ENCODE peak calls at places on chromosome 12, in eight cellular contexts. One of them, this sample, is unnamed.
A peak's percentile ranks its signal among the peaks of the same experiment; 100 is the strongest.

GRCh38 chr12:82800185-82800584 is 113.5 kb downstream of the TMTC2 start:
- DNase-seq in neural progenitor cell: no peak
- DNase-seq in endothelial cell of umbilical vein: no peak
- DNase-seq in K562: no peak
- DNase-seq in PC-3: no peak
- DNase-seq in H1: no peak
- DNase-seq in mammary epithelial cell: peak; percentile 9
- DNase-seq in MM.1S: no peak
- DNase-seq in this sample: no peak

GRCh38 chr12:6332459-6332858 is 9.4 kb downstream of the TNFRSF1A start:
- DNase-seq in neural progenitor cell: no peak
- DNase-seq in endothelial cell of umbilical vein: peak; percentile 50
- DNase-seq in K562: no peak
- DNase-seq in PC-3: peak; percentile 92
- DNase-seq in H1: no peak
- DNase-seq in mammary epithelial cell: peak; percentile 90
- DNase-seq in MM.1S: no peak
- DNase-seq in this sample: peak; percentile 68

GRCh38 chr12:1529862-1530591 is 64.4 kb downstream of the FBXL14 start:
- DNase-seq in neural progenitor cell: peak; percentile 67
- DNase-seq in endothelial cell of umbilical vein: no peak
- DNase-seq in K562: peak; percentile 71
- DNase-seq in PC-3: no peak
- DNase-seq in H1: no peak
- DNase-seq in mammary epithelial cell: no peak
- DNase-seq in MM.1S: peak; percentile 67
- DNase-seq in this sample: no peak

GRCh38 chr12:89856431-89856830 is 147.8 kb upstream of the ATP2B1 start:
- DNase-seq in neural progenitor cell: no peak
- DNase-seq in endothelial cell of umbilical vein: peak; percentile 87
- DNase-seq in K562: no peak
- DNase-seq in PC-3: peak; percentile 78
- DNase-seq in H1: no peak
- DNase-seq in mammary epithelial cell: peak; percentile 16
- DNase-seq in MM.1S: peak; percentile 59
- DNase-seq in this sample: peak; percentile 88

GRCh38 chr12:124636138-124636968 is 68.9 kb upstream of the NCOR2 start:
- DNase-seq in neural progenitor cell: no peak
- DNase-seq in endothelial cell of umbilical vein: no peak
- DNase-seq in K562: peak; percentile 47
- DNase-seq in PC-3: peak; percentile 89
- DNase-seq in H1: no peak
- DNase-seq in mammary epithelial cell: peak; percentile 96
- DNase-seq in MM.1S: no peak
- DNase-seq in this sample: peak; percentile 64

GRCh38 chr12:92505373-92506340 is 197.1 kb upstream of the PLEKHG7 start:
- DNase-seq in neural progenitor cell: peak; percentile 51
- DNase-seq in endothelial cell of umbilical vein: peak; percentile 70
- DNase-seq in K562: no peak
- DNase-seq in PC-3: no peak
- DNase-seq in H1: no peak
- DNase-seq in mammary epithelial cell: no peak
- DNase-seq in MM.1S: no peak
- DNase-seq in this sample: peak; percentile 3

GRCh38 chr12:76020731-76021672 is 10.6 kb downstream of the PHLDA1 start:
- DNase-seq in neural progenitor cell: no peak
- DNase-seq in endothelial cell of umbilical vein: peak; percentile 94
- DNase-seq in K562: no peak
- DNase-seq in PC-3: peak; percentile 97
- DNase-seq in H1: no peak
- DNase-seq in mammary epithelial cell: peak; percentile 97
- DNase-seq in MM.1S: no peak
- DNase-seq in this sample: peak; percentile 100

GRCh38 chr12:78674311-78675085 is 190.1 kb upstream of the SYT1 start:
- DNase-seq in neural progenitor cell: no peak
- DNase-seq in endothelial cell of umbilical vein: no peak
- DNase-seq in K562: no peak
- DNase-seq in PC-3: no peak
- DNase-seq in H1: no peak
- DNase-seq in mammary epithelial cell: no peak
- DNase-seq in MM.1S: no peak
- DNase-seq in this sample: peak; percentile 25

GRCh38 chr12:120361506-120362208 is 7.3 kb downstream of the MSI1 start:
- DNase-seq in neural progenitor cell: peak; percentile 100
- DNase-seq in endothelial cell of umbilical vein: peak; percentile 70
- DNase-seq in K562: peak; percentile 92
- DNase-seq in PC-3: no peak
- DNase-seq in H1: peak; percentile 93
- DNase-seq in mammary epithelial cell: no peak
- DNase-seq in MM.1S: no peak
- DNase-seq in this sample: peak; percentile 71

GRCh38 chr12:27504506-27504905 is 19.5 kb upstream of the PPFIBP1 start:
- DNase-seq in neural progenitor cell: no peak
- DNase-seq in endothelial cell of umbilical vein: no peak
- DNase-seq in K562: no peak
- DNase-seq in PC-3: no peak
- DNase-seq in H1: no peak
- DNase-seq in mammary epithelial cell: no peak
- DNase-seq in MM.1S: no peak
- DNase-seq in this sample: no peak

GRCh38 chr12:120652671-120653435 is 12.4 kb downstream of the CABP1 start:
- DNase-seq in neural progenitor cell: no peak
- DNase-seq in endothelial cell of umbilical vein: no peak
- DNase-seq in K562: no peak
- DNase-seq in PC-3: no peak
- DNase-seq in H1: no peak
- DNase-seq in mammary epithelial cell: no peak
- DNase-seq in MM.1S: no peak
- DNase-seq in this sample: no peak

GRCh38 chr12:69466867-69467266 is 3.3 kb upstream of the FRS2 start:
- DNase-seq in neural progenitor cell: peak; percentile 59
- DNase-seq in endothelial cell of umbilical vein: no peak
- DNase-seq in K562: no peak
- DNase-seq in PC-3: no peak
- DNase-seq in H1: no peak
- DNase-seq in mammary epithelial cell: no peak
- DNase-seq in MM.1S: no peak
- DNase-seq in this sample: no peak

GRCh38 chr12:92363295-92364146 is 217.9 kb upstream of the BTG1 start:
- DNase-seq in neural progenitor cell: no peak
- DNase-seq in endothelial cell of umbilical vein: peak; percentile 31
- DNase-seq in K562: no peak
- DNase-seq in PC-3: no peak
- DNase-seq in H1: no peak
- DNase-seq in mammary epithelial cell: no peak
- DNase-seq in MM.1S: peak; percentile 94
- DNase-seq in this sample: peak; percentile 32

GRCh38 chr12:59084758-59085383 is 164.6 kb upstream of the LRIG3 start:
- DNase-seq in neural progenitor cell: peak; percentile 53
- DNase-seq in endothelial cell of umbilical vein: peak; percentile 69
- DNase-seq in K562: no peak
- DNase-seq in PC-3: no peak
- DNase-seq in H1: peak; percentile 46
- DNase-seq in mammary epithelial cell: no peak
- DNase-seq in MM.1S: no peak
- DNase-seq in this sample: peak; percentile 92

GRCh38 chr12:750356-751191 is 1.8 kb upstream of the WNK1 start:
- DNase-seq in neural progenitor cell: peak; percentile 17
- DNase-seq in endothelial cell of umbilical vein: no peak
- DNase-seq in K562: no peak
- DNase-seq in PC-3: no peak
- DNase-seq in H1: no peak
- DNase-seq in mammary epithelial cell: no peak
- DNase-seq in MM.1S: no peak
- DNase-seq in this sample: no peak

GRCh38 chr12:103833095-103833777 is 7.8 kb downstream of the NT5DC3 start:
- DNase-seq in neural progenitor cell: no peak
- DNase-seq in endothelial cell of umbilical vein: no peak
- DNase-seq in K562: no peak
- DNase-seq in PC-3: no peak
- DNase-seq in H1: no peak
- DNase-seq in mammary epithelial cell: no peak
- DNase-seq in MM.1S: no peak
- DNase-seq in this sample: no peak

GRCh38 chr12:52787324-52787996 is 8.5 kb downstream of the KRT3 start:
- DNase-seq in neural progenitor cell: no peak
- DNase-seq in endothelial cell of umbilical vein: no peak
- DNase-seq in K562: no peak
- DNase-seq in PC-3: no peak
- DNase-seq in H1: no peak
- DNase-seq in mammary epithelial cell: no peak
- DNase-seq in MM.1S: no peak
- DNase-seq in this sample: no peak

GRCh38 chr12:6697584-6698351 is 2.8 kb downstream of the PIANP start:
- DNase-seq in neural progenitor cell: peak; percentile 72
- DNase-seq in endothelial cell of umbilical vein: peak; percentile 58
- DNase-seq in K562: peak; percentile 40
- DNase-seq in PC-3: peak; percentile 60
- DNase-seq in H1: peak; percentile 60
- DNase-seq in mammary epithelial cell: peak; percentile 48
- DNase-seq in MM.1S: no peak
- DNase-seq in this sample: peak; percentile 26

GRCh38 chr12:14723763-14724162 is 27.4 kb upstream of the GUCY2C start:
- DNase-seq in neural progenitor cell: peak; percentile 51
- DNase-seq in endothelial cell of umbilical vein: peak; percentile 56
- DNase-seq in K562: peak; percentile 7
- DNase-seq in PC-3: peak; percentile 62
- DNase-seq in H1: no peak
- DNase-seq in mammary epithelial cell: peak; percentile 41
- DNase-seq in MM.1S: peak; percentile 36
- DNase-seq in this sample: peak; percentile 8

DNA sequence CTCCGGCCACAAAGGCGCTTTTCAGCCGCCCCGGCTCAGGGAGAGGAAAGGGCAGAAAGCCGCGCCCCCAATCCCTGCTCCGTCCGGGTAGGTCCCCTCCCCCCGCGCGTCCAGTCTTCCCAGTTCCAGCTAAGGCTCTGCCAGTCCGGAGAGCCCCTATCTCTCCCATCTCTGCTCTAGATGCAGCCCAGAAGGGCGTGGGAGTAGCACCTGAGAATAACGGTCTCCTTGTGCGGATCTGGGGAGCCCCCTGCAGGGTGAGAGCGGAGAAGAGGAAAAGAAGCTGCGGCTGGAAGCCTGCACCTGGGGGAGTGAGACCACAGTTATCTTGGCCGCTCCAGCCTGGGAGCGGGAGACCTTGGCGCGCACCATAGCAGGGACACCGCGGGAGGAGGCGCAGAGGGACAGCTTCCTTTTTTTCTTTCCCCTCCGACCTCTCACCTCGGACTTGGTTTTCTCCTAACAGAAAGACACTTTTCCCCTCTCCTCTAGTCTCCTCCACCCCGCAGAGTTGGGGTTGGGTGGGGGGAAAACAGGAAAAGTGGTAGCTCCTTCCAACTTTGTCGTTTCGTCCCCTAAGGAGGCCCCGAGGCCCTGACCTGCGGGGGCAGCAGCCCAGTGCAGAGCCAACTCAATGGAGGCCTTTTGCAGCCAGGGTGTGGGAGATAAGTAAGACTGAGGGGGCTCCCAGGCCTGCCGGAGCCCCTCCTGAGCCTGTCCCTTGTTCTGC is 2.4 kb downstream of the DHH start:
- DNase-seq in neural progenitor cell: peak; percentile 90
- DNase-seq in endothelial cell of umbilical vein: peak; percentile 62
- DNase-seq in K562: peak; percentile 93
- DNase-seq in PC-3: peak; percentile 63
- DNase-seq in H1: peak; percentile 86
- DNase-seq in mammary epithelial cell: peak; percentile 39
- DNase-seq in MM.1S: peak; percentile 40
- DNase-seq in this sample: no peak
- TF ChIP-seq EZH2 in neural progenitor cell: peak; percentile 39
- TF ChIP-seq EZH2 in endothelial cell of umbilical vein: no peak
- TF ChIP-seq EZH2 in K562: no peak
- TF ChIP-seq EZH2 in PC-3: no peak
- TF ChIP-seq EZH2 in H1: no peak
- TF ChIP-seq EZH2 in mammary epithelial cell: peak; percentile 8
- TF ChIP-seq EZH2 in MM.1S: no peak
- TF ChIP-seq EZH2 in this sample: no peak

GRCh38 chr12:10557766-10558165 is 52.1 kb downstream of the EIF2S3B start:
- DNase-seq in neural progenitor cell: no peak
- DNase-seq in endothelial cell of umbilical vein: no peak
- DNase-seq in K562: no peak
- DNase-seq in PC-3: peak; percentile 73
- DNase-seq in H1: no peak
- DNase-seq in mammary epithelial cell: peak; percentile 65
- DNase-seq in MM.1S: peak; percentile 73
- DNase-seq in this sample: no peak
- H3K4me3 ChIP-seq in neural progenitor cell: no peak overlapping the region
- H3K4me3 ChIP-seq in endothelial cell of umbilical vein: no peak overlapping the region
- H3K4me3 ChIP-seq in K562: no peak overlapping the region
- H3K4me3 ChIP-seq in PC-3: no peak overlapping the region
- H3K4me3 ChIP-seq in H1: no peak overlapping the region
- H3K4me3 ChIP-seq in mammary epithelial cell: no peak overlapping the region
- H3K4me3 ChIP-seq in MM.1S: no peak overlapping the region
- H3K4me3 ChIP-seq in this sample: no peak overlapping the region

DNA sequence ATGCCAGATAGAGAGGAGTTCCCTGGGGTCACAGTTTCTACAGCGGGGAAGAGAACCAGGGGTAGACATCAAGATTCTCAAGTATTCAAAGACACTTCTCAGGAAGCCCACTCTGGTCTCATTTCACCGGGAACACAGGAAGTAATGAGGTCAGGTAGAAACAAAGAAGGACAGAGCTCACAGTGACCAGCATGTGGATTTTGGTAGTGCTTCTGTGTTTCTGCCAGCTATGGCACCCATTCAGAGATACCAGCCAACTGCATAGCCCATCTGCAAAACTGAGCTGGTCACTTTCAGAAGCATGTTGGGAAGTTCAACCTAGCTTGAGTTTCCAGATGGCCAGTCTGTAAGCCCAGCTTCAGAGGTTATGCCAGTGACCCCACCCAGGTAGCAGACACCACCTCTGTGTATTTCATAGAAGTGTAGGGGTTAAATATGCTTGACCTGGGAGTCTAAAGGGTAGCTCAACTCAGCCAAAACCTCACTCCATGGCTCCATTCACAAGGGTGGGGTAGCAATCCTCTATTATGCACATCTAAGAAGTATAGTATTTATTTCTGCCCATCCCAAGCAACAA is 34.0 kb downstream of the A2M start:
- DNase-seq in neural progenitor cell: no peak
- DNase-seq in endothelial cell of umbilical vein: no peak
- DNase-seq in K562: no peak
- DNase-seq in PC-3: no peak
- DNase-seq in H1: no peak
- DNase-seq in mammary epithelial cell: no peak
- DNase-seq in MM.1S: no peak
- DNase-seq in this sample: no peak
- TF ChIP-seq EZH2 in neural progenitor cell: no peak
- TF ChIP-seq EZH2 in endothelial cell of umbilical vein: no peak
- TF ChIP-seq EZH2 in K562: no peak
- TF ChIP-seq EZH2 in PC-3: no peak
- TF ChIP-seq EZH2 in H1: no peak
- TF ChIP-seq EZH2 in mammary epithelial cell: no peak
- TF ChIP-seq EZH2 in MM.1S: no peak
- TF ChIP-seq EZH2 in this sample: no peak

GRCh38 chr12:107319536-107320030 is 226.2 kb upstream of the CRY1 start:
- DNase-seq in neural progenitor cell: peak; percentile 57
- DNase-seq in endothelial cell of umbilical vein: no peak
- DNase-seq in K562: no peak
- DNase-seq in PC-3: no peak
- DNase-seq in H1: no peak
- DNase-seq in mammary epithelial cell: peak; percentile 26
- DNase-seq in MM.1S: no peak
- DNase-seq in this sample: no peak
- H3K4me3 ChIP-seq in neural progenitor cell: peak overlapping the region; percentile 85
- H3K4me3 ChIP-seq in endothelial cell of umbilical vein: no peak overlapping the region
- H3K4me3 ChIP-seq in K562: no peak overlapping the region
- H3K4me3 ChIP-seq in PC-3: peak overlapping the region; percentile 81
- H3K4me3 ChIP-seq in H1: peak overlapping the region; percentile 69
- H3K4me3 ChIP-seq in mammary epithelial cell: peak overlapping the region; percentile 76
- H3K4me3 ChIP-seq in MM.1S: peak overlapping the region; percentile 53
- H3K4me3 ChIP-seq in this sample: peak overlapping the region; percentile 75